ENCODE peak calls at places on chromosomes 3 and 15, in ten cellular contexts. X, N, F, U, A, P, W, O, T and G are unnamed samples.

GRCh38 chr3:55128201-55128870 is 200.5 kb upstream of the LRTM1 start:
- DNase-seq in X (no peak), N (no peak), F (no peak), U (peak), A (no peak), P (no peak), W (peak), O (no peak), T (peak), G (peak)

GRCh38 chr15:28289694-28290463 is 32.1 kb downstream of the HERC2 start:
- DNase-seq in X (no peak), N (no peak), F (no peak), U (no peak), A (no peak), P (no peak), W (no peak), O (no peak), T (no peak), G (no peak)

GRCh38 chr3:73136941-73137340 is 75.5 kb downstream of the EBLN2 start:
- DNase-seq in X (no peak), N (no peak), F (no peak), U (no peak), A (no peak), P (no peak), W (no peak), O (no peak), T (no peak), G (no peak)

GRCh38 chr3:30169459-30169858 is 436.9 kb upstream of the TGFBR2 start:
- DNase-seq in X (no peak), N (no peak), F (no peak), U (no peak), A (no peak), P (no peak), W (no peak), O (no peak), T (no peak), G (no peak)

GRCh38 chr3:42600958-42601675 is 631 bp downstream of the NKTR start:
- DNase-seq in X (peak), N (peak), F (peak), U (peak), A (no peak), P (no peak), W (peak), O (peak), T (peak), G (peak)

GRCh38 chr3:94024385-94024784 is 4.0 kb downstream of the STX19 start:
- DNase-seq in X (no peak), N (no peak), F (no peak), U (no peak), A (no peak), P (no peak), W (no peak), O (no peak), T (no peak), G (no peak)

GRCh38 chr3:69085543-69086132 is 901 bp downstream of the ARL6IP5 start:
- DNase-seq in X (peak), N (peak), F (no peak), U (peak), A (peak), P (no peak), W (peak), O (no peak), T (no peak), G (no peak)

GRCh38 chr3:119733812-119734211 is 31.0 kb downstream of the CFAP91 start:
- DNase-seq in X (no peak), N (no peak), F (no peak), U (no peak), A (no peak), P (no peak), W (no peak), O (no peak), T (no peak), G (no peak)

GRCh38 chr3:39501982-39502837 is 34.7 kb downstream of the MOBP start:
- DNase-seq in X (no peak), N (no peak), F (no peak), U (no peak), A (no peak), P (no peak), W (no peak), O (no peak), T (no peak), G (no peak)

GRCh38 chr3:150699068-150699635 is 4.6 kb downstream of the ERICH6 start:
- DNase-seq in X (no peak), N (peak), F (no peak), U (peak), A (no peak), P (no peak), W (no peak), O (no peak), T (no peak), G (peak)

GRCh38 chr15:29268706-29269484 is 727 bp downstream of the NSMCE3 start:
- DNase-seq in X (no peak), N (peak), F (peak), U (peak), A (peak), P (no peak), W (peak), O (peak), T (no peak), G (peak)

GRCh38 chr3:111610189-111610588 is 15.0 kb upstream of the ZBED2 start:
- DNase-seq in X (no peak), N (no peak), F (no peak), U (no peak), A (no peak), P (no peak), W (no peak), O (no peak), T (no peak), G (no peak)